ENCODE peak calls at places on chromosomes 12 and 14, in four cellular contexts. M is fibroblast of pulmonary artery, N is A549, J is choroid plexus epithelial cell. P is an unnamed sample.
A peak's percentile ranks its signal among the peaks of the same experiment; 100 is the strongest.

GRCh38 chr14:65866422-65866821 is 453.9 kb downstream of the FUT8 start:
- DNase-seq in M (no peak), N (no peak), J (no peak), P (no peak)

GRCh38 chr12:119843100-119843499 is 34.0 kb downstream of the CIT start:
- DNase-seq in M (peak; percentile 66), N (no peak), J (peak; percentile 90), P (no peak)

GRCh38 chr12:76866726-76867125 is 12.1 kb downstream of the CSRP2 start:
- DNase-seq in M (no peak), N (no peak), J (peak; percentile 13), P (no peak)

GRCh38 chr14:75612157-75612556 is 33.7 kb downstream of the FLVCR2 start:
- DNase-seq in M (no peak), N (no peak), J (no peak), P (no peak)

GRCh38 chr14:61690982-61691381 is 4.3 kb upstream of the HIF1A start:
- DNase-seq in M (peak; percentile 31), N (no peak), J (peak; percentile 47), P (no peak)

GRCh38 chr14:74242055-74243042 is 3.1 kb downstream of the VSX2 start:
- DNase-seq in M (no peak), N (no peak), J (no peak), P (no peak)

GRCh38 chr14:69880851-69881250 is 1.6 kb downstream of the SMOC1 start:
- DNase-seq in M (no peak), N (no peak), J (no peak), P (no peak)

GRCh38 chr12:11668611-11669010 is 19.1 kb downstream of the ETV6 start:
- DNase-seq in M (no peak), N (no peak), J (no peak), P (peak; percentile 32)

GRCh38 chr14:40630471-40630870 is 976.2 kb upstream of the LRFN5 start:
- DNase-seq in M (no peak), N (no peak), J (no peak), P (no peak)

GRCh38 chr12:12779529-12779928 is 5.9 kb upstream of the APOLD1 start:
- DNase-seq in M (peak; percentile 96), N (peak; percentile 58), J (peak; percentile 89), P (peak; percentile 94)

GRCh38 chr12:122406701-122407154 is 15.7 kb downstream of the CLIP1 start:
- DNase-seq in M (peak; percentile 59), N (no peak), J (peak; percentile 79), P (no peak)

GRCh38 chr12:105214141-105214540 is 21.8 kb downstream of the APPL2 start:
- DNase-seq in M (peak; percentile 54), N (no peak), J (no peak), P (peak; percentile 41)

GRCh38 chr12:92561543-92561899 is 141.3 kb upstream of the PLEKHG7 start:
- DNase-seq in M (peak; percentile 92), N (no peak), J (peak; percentile 96), P (no peak)

GRCh38 chr12:10196210-10196609 is 16.5 kb upstream of the GABARAPL1 start:
- DNase-seq in M (no peak), N (no peak), J (no peak), P (no peak)

DNA sequence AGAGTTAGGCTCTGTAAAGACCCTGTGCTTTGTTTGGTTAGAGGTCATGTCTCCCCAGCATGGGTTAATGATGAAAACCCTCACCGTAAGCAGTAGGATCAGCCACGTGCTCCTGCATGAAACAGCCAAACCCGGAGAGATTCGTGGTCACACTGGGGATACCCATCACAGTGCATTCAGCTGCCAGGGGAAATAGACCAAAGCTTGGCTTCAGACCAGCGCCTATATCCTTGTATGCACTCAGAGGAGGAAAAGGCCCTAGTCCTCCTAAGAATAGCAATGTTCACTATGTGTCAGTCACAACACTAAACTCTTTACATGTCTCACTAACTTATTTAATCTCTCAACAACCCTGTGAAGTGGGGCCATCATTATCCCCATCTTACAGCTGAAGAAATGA is 16.3 kb downstream of the SPX start:
- DNase-seq in M (no peak), N (no peak), J (no peak), P (no peak)
- TF ChIP-seq CTCF in M (no peak), N (no peak), J (no peak), P (no peak)

GRCh38 chr12:65526311-65526710 is 247.8 kb downstream of the MSRB3 start:
- DNase-seq in M (no peak), N (no peak), J (no peak), P (peak; percentile 74)
- H3K4me3 ChIP-seq in M (no peak overlapping the region), N (no peak overlapping the region), J (no peak overlapping the region), P (no peak overlapping the region)

DNA sequence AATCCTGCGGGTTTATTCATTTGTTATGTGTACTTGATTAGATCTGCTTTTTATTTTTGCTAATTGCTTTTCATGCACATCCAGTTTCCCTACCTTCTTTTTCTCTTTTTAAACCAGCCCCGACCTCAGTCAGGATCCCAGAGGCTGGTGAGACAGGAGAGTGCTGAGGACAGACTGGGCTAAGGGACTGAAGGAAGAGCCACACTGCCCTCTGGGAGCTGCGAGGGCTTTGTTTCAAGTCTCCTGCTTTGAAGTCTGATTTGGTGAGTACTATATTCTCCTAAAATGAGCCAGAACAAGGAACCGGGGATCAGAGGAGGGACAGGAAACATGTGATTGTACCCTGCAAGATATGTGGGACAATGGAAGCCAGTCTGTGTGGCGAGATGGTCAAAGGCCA is 23.9 kb downstream of the PRICKLE1 start:
- DNase-seq in M (no peak), N (no peak), J (no peak), P (no peak)
- TF ChIP-seq CTCF in M (no peak), N (no peak), J (no peak), P (no peak)

DNA sequence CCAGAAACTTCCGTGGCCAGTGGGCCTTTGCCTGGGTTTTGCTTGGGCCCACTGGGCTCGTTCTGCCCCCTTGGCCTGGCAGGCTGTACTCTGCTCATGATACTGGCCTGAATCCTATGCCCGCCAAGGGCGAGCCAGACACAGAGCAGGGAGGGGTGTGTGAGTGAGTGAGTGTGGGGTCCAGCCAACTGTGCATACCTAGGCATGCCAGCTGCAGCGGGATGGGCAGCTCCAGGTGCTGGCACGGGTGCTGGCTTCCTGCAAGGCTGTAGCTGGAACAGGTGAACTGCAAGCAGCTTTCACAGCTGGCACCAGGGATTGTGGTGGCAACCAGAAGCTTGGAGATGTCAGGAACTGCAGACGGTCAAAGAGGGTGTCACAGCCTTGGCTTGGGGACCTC is 1276.4 kb downstream of the SLC16A7 start:
- DNase-seq in M (no peak), N (no peak), J (no peak), P (no peak)
- H3K4me3 ChIP-seq in M (no peak overlapping the region), N (no peak overlapping the region), J (no peak overlapping the region), P (no peak overlapping the region)

GRCh38 chr12:94783862-94784261 is 133.5 kb upstream of the TMCC3 start:
- DNase-seq in M (peak; percentile 37), N (no peak), J (peak; percentile 53), P (peak; percentile 67)
- TF ChIP-seq CTCF in M (no peak), N (no peak), J (no peak), P (no peak)

DNA sequence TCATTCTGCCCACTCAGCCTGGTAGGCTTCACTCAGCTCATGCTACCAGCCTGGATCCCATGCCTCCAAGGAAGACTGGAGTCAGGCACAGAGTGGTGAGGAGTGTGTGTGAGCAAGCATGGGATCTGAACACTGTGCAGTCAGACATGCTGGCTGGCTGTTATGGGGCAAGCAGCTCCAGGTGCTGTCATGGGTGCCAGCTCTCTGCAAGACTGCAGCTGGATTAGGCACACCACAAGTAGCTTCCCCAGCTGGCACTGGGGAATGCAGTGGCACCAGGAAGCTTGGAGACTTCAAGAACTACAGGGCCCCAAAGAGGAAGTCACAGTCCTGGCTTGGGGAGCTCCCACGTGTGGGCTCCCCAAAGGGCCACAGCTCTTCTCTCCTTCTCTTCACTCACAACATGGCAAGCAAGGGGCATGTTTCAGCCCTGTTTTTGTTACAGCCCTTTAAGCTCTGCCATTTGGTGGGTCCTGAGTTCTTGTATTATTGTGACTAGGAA is 202.5 kb downstream of the VRK1 start:
- DNase-seq in M (no peak), N (no peak), J (no peak), P (no peak)
- H3K4me3 ChIP-seq in M (no peak overlapping the region), N (no peak overlapping the region), J (no peak overlapping the region), P (no peak overlapping the region)